ENCODE peak calls at places on chromosomes 6 and 20, in seven cellular contexts. R is CD4-positive, CD25-positive, alpha-beta regulatory T cell; X is adrenal gland; O is prostate gland; B is CD8-positive, alpha-beta T cell; H is heart left ventricle; F is effector memory CD4-positive, alpha-beta T cell. L is an unnamed sample.
A peak's percentile ranks its signal among the peaks of the same experiment; 100 is the strongest.

GRCh38 chr6:137764464-137764863 is 102.6 kb upstream of the TNFAIP3 start:
- DNase-seq in B (no peak), H (no peak), R (no peak), O (no peak), X (no peak), F (no peak), L (no peak)

GRCh38 chr20:4153251-4153650 is 137.9 kb upstream of the RNF24 start:
- DNase-seq in F (no peak), R (no peak), H (no peak), X (no peak), B (no peak), O (no peak), L (no peak)

GRCh38 chr20:58691773-58692578 is 624 bp upstream of the NPEPL1 start:
- DNase-seq in F (no peak), R (no peak), X (peak; percentile 53), B (no peak), O (no peak), H (peak; percentile 79), L (no peak)

GRCh38 chr6:121520337-121521163 is 85.1 kb downstream of the GJA1 start:
- DNase-seq in O (no peak), F (no peak), H (no peak), R (no peak), X (peak; percentile 37), B (no peak), L (no peak)

GRCh38 chr6:29516108-29516507 is 28.4 kb upstream of the MAS1L start:
- DNase-seq in R (no peak), H (no peak), F (peak; percentile 9), O (peak; percentile 6), B (peak; percentile 13), X (no peak), L (peak; percentile 41)

GRCh38 chr6:66094615-66095014 is 387.6 kb upstream of the EYS start:
- DNase-seq in O (no peak), R (no peak), H (no peak), X (no peak), F (no peak), B (no peak), L (no peak)

GRCh38 chr6:167764713-167765479 is 61.8 kb upstream of the AFDN start:
- DNase-seq in F (no peak), R (no peak), O (no peak), B (no peak), H (no peak), X (no peak), L (no peak)

GRCh38 chr6:77124604-77125003 is 338.7 kb downstream of the HTR1B start:
- DNase-seq in H (no peak), B (no peak), R (no peak), O (no peak), X (no peak), F (no peak), L (no peak)

GRCh38 chr6:11349880-11350279 is 117.4 kb upstream of the NEDD9 start:
- DNase-seq in R (no peak), O (no peak), F (no peak), H (no peak), X (no peak), B (no peak), L (no peak)

GRCh38 chr6:106997392-106998257 is 23.1 kb upstream of the CD24 start:
- DNase-seq in B (peak; percentile 45), F (no peak), H (no peak), X (peak; percentile 76), O (no peak), R (peak; percentile 17), L (peak; percentile 88)

GRCh38 chr20:25038103-25038410 is 19.9 kb downstream of the ACSS1 start:
- DNase-seq in F (no peak), H (no peak), B (no peak), O (no peak), R (no peak), X (no peak), L (no peak)

GRCh38 chr20:50330504-50331313 is 140.1 kb downstream of the CEBPB start:
- DNase-seq in H (no peak), B (no peak), X (no peak), F (no peak), O (peak; percentile 36), R (no peak), L (no peak)

GRCh38 chr6:169528755-169529154 is 173.1 kb downstream of the WDR27 start:
- DNase-seq in B (no peak), O (no peak), H (no peak), F (no peak), X (no peak), R (no peak), L (no peak)

GRCh38 chr20:47355489-47356219 is 845 bp downstream of the ZMYND8 start:
- DNase-seq in R (no peak), X (no peak), H (no peak), O (no peak), F (no peak), B (peak; percentile 31), L (peak; percentile 70)

GRCh38 chr6:105940990-105941389 is 145.1 kb upstream of the PRDM1 start:
- DNase-seq in B (no peak), R (no peak), H (no peak), O (no peak), X (no peak), F (no peak), L (no peak)

GRCh38 chr6:116136933-116137340 is 11.0 kb upstream of the COL10A1 start:
- DNase-seq in H (no peak), B (peak; percentile 18), O (no peak), X (no peak), F (no peak), R (no peak), L (no peak)

GRCh38 chr20:62924567-62925419 is 1.5 kb downstream of the DIDO1 start:
- DNase-seq in H (no peak), F (no peak), R (no peak), O (peak; percentile 42), X (peak; percentile 36), B (no peak), L (peak; percentile 55)

GRCh38 chr20:47263502-47264084 is 92.9 kb downstream of the ZMYND8 start:
- DNase-seq in R (no peak), B (no peak), O (no peak), F (no peak), X (peak; percentile 64), H (peak; percentile 57), L (peak; percentile 65)

GRCh38 chr20:53282217-53282955 is 310.2 kb downstream of the TSHZ2 start:
- DNase-seq in O (peak; percentile 17), R (no peak), H (no peak), B (no peak), X (no peak), F (no peak), L (no peak)

GRCh38 chr6:151131346-151131745 is 108.4 kb upstream of the AKAP12 start:
- DNase-seq in R (no peak), O (no peak), B (no peak), X (no peak), F (no peak), H (no peak), L (peak; percentile 85)

GRCh38 chr6:146544783-146545182 is 1.1 kb downstream of the RAB32 start:
- DNase-seq in O (no peak), B (no peak), H (no peak), R (no peak), X (no peak), F (no peak), L (no peak)

GRCh38 chr20:64071341-64072332 is 7.7 kb downstream of the RGS19 start:
- DNase-seq in X (no peak), R (no peak), B (no peak), O (no peak), H (no peak), F (no peak), L (peak; percentile 86)
- H3K36me3 ChIP-seq in X (peaks cover 16% of the 10 kb centered on the region), R (peaks cover 20% of the 10 kb centered on the region), B (peaks cover 11% of the 10 kb centered on the region), O (no peaks in the 10 kb centered on the region), H (no peaks in the 10 kb centered on the region), F (peaks cover 45% of the 10 kb centered on the region), L (peaks cover 22% of the 10 kb centered on the region)

GRCh38 chr6:25133479-25133878 is 145.7 kb upstream of the CARMIL1 start:
- DNase-seq in F (no peak), H (no peak), R (no peak), O (no peak), B (no peak), X (no peak), L (no peak)

GRCh38 chr6:25132934-25133333 is 146.2 kb upstream of the CARMIL1 start:
- DNase-seq in F (no peak), H (no peak), B (no peak), O (no peak), X (no peak), R (no peak), L (no peak)

GRCh38 chr6:25127433-25127832 is 151.7 kb upstream of the CARMIL1 start:
- DNase-seq in H (no peak), R (no peak), X (no peak), B (no peak), O (no peak), F (no peak), L (no peak)

GRCh38 chr6:25125736-25126135 is 153.4 kb upstream of the CARMIL1 start:
- DNase-seq in H (no peak), X (no peak), O (no peak), B (no peak), R (no peak), F (no peak), L (no peak)

DNA sequence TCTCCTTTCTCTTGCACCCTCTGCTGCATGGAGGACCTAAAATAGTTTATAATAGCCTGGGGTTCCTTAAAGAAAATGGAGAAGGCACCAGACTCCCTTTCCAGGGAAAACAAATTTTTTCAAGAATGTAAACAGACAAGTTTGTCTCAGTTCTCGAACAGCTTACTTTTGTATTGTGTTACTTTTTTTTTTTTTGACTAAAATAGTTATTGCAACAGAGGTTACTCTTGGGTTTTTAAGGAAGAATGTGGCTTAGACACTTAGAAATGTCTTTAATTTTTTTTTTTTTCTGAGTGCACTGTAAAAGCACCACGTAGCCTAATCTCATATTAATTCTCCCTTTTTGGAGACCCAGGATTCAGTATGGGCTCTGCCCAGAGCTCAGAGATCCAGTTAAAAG is 148.7 kb upstream of the CARMIL1 start:
- DNase-seq in H (no peak), R (no peak), B (no peak), X (no peak), F (no peak), O (no peak), L (no peak)
- H3K36me3 ChIP-seq in H (no peaks in the 10 kb centered on the region), R (peaks cover 32% of the 10 kb centered on the region), B (peaks cover 4% of the 10 kb centered on the region), X (no peaks in the 10 kb centered on the region), F (peaks cover 20% of the 10 kb centered on the region), O (no peaks in the 10 kb centered on the region), L (no peaks in the 10 kb centered on the region)

GRCh38 chr20:33649201-33649631 is 12.9 kb upstream of the C20orf144 start:
- DNase-seq in B (no peak), O (no peak), R (no peak), X (no peak), F (no peak), H (peak; percentile 56), L (no peak)
- H3K36me3 ChIP-seq in B (peaks cover 4% of the 10 kb centered on the region), O (peaks cover 5% of the 10 kb centered on the region), R (peaks cover 13% of the 10 kb centered on the region), X (peaks cover 16% of the 10 kb centered on the region), F (peaks cover 14% of the 10 kb centered on the region), H (no peaks in the 10 kb centered on the region), L (peaks cover 17% of the 10 kb centered on the region)

GRCh38 chr6:154792761-154793160 is 59.5 kb downstream of the SCAF8 start:
- DNase-seq in B (no peak), X (no peak), F (no peak), H (no peak), O (no peak), R (no peak), L (no peak)

GRCh38 chr6:154800338-154800737 is 67.1 kb downstream of the SCAF8 start:
- DNase-seq in O (no peak), H (no peak), B (no peak), R (no peak), F (no peak), X (no peak), L (no peak)

GRCh38 chr6:154797857-154798256 is 64.6 kb downstream of the SCAF8 start:
- DNase-seq in B (no peak), O (no peak), H (no peak), R (no peak), F (no peak), X (no peak), L (no peak)

GRCh38 chr6:154791561-154792317 is 58.5 kb downstream of the SCAF8 start:
- DNase-seq in X (no peak), O (no peak), B (no peak), R (no peak), H (no peak), F (no peak), L (no peak)

GRCh38 chr6:154796484-154796883 is 63.3 kb downstream of the SCAF8 start:
- DNase-seq in H (no peak), B (no peak), F (no peak), O (no peak), R (no peak), X (no peak), L (no peak)
- H3K36me3 ChIP-seq in H (no peaks in the 10 kb centered on the region), B (peaks cover 7% of the 10 kb centered on the region), F (peaks cover 29% of the 10 kb centered on the region), O (no peaks in the 10 kb centered on the region), R (peaks cover 45% of the 10 kb centered on the region), X (peaks cover 15% of the 10 kb centered on the region), L (peaks cover 26% of the 10 kb centered on the region)